ENCODE peak calls at places on chromosomes 16 and 17, in eight cellular contexts. I, H, U, M, D, N, X and V are unnamed samples.

GRCh38 chr16:75267631-75268264 is 16.3 kb upstream of the BCAR1 start:
- DNase-seq in X (no peak), D (no peak), H (peak), I (no peak), M (peak), U (peak), N (no peak), V (peak)

GRCh38 chr17:38657824-38658740 is 16.7 kb downstream of the EPOP start:
- DNase-seq in H (no peak), I (no peak), M (no peak), N (no peak), D (no peak), X (no peak), U (no peak), V (no peak)

GRCh38 chr17:43943769-43944418 is 1.6 kb upstream of the PPY start:
- DNase-seq in H (peak), I (peak), X (peak), D (peak), N (peak), U (peak), M (peak), V (peak)

GRCh38 chr17:61378658-61379456 is 20.8 kb upstream of the TBX2 start:
- DNase-seq in D (no peak), H (no peak), X (no peak), N (no peak), I (no peak), M (no peak), U (no peak), V (no peak)

GRCh38 chr17:6534846-6535514 is 21.4 kb downstream of the PITPNM3 start:
- DNase-seq in X (no peak), N (no peak), M (no peak), H (no peak), D (no peak), U (no peak), I (no peak), V (no peak)

GRCh38 chr17:63082273-63082861 is 116.3 kb downstream of the TANC2 start:
- DNase-seq in D (peak), N (no peak), H (peak), U (peak), M (peak), I (no peak), X (peak), V (peak)

GRCh38 chr17:48244121-48244711 is 136.7 kb downstream of the SNX11 start:
- DNase-seq in X (peak), N (no peak), H (peak), I (peak), M (peak), D (no peak), U (peak), V (peak)

GRCh38 chr16:81315271-81316175 is 761 bp downstream of the GAN start:
- DNase-seq in H (no peak), U (peak), X (peak), I (peak), N (peak), M (peak), D (peak), V (peak)

GRCh38 chr16:48511716-48512115 is 98.3 kb downstream of the N4BP1 start:
- DNase-seq in X (no peak), M (no peak), U (peak), H (no peak), N (no peak), D (no peak), I (no peak), V (no peak)

GRCh38 chr16:68776821-68777485 is 39.9 kb downstream of the CDH1 start:
- DNase-seq in U (no peak), X (peak), N (no peak), D (no peak), H (no peak), M (no peak), I (no peak), V (no peak)
- TF ChIP-seq EZH2phosphoT487 in U (no peak), X (no peak), N (no peak), D (no peak), H (no peak), M (no peak), I (no peak), V (no peak)

DNA sequence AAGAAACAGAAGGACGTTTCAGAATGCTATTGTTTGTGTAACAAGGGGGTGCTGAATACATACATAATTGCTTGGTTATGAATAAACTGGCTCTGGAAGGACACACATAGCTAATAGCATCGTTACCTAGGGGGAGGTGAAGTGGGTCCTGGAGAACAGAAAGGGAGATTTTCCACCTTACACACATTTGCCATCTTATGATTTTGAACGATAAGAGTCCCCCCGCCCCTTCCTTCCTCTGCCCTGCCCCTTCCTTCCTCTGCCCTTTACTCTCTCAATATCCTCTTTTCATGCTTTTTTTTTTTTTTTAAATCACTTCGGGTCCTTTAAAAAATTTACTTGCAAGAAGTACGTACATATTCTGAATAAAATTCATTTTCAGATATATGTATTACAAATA is 902 bp upstream of the DHRS7B start:
- DNase-seq in I (peak), M (no peak), N (no peak), D (no peak), H (no peak), X (peak), U (no peak), V (no peak)
- H3K4me3 ChIP-seq in I (peak), M (no peak), N (peak), D (peak), H (peak), X (peak), U (peak), V (peak)

DNA sequence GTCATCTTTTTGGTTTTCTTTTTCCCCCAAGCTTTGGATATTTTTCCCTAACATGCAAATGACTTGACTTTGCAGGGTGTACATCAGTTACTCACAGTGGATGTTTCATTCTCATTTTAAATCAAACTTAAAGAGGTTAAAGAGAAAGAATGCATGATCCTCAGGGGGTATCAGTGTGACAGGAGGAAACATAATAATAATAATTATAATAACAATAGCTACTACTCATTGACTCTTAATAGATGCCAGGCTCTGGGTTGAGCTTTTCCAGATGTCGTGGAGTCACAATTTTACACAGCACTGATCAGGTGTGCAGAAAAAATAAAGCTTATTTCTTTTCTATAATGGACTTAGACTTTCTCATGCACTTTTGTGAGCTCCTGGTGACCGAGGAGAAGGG is 157.2 kb upstream of the CACNG3 start:
- DNase-seq in M (no peak), I (no peak), X (no peak), D (peak), H (no peak), N (no peak), U (no peak), V (no peak)
- TF ChIP-seq EZH2phosphoT487 in M (no peak), I (no peak), X (no peak), D (no peak), H (no peak), N (no peak), U (no peak), V (no peak)

GRCh38 chr16:11329891-11330290 is 15.4 kb upstream of the RMI2 start:
- DNase-seq in I (peak), U (no peak), H (no peak), M (no peak), D (no peak), X (no peak), N (no peak), V (no peak)

GRCh38 chr16:11327277-11328171 is 17.7 kb upstream of the RMI2 start:
- DNase-seq in D (peak), H (no peak), N (no peak), I (peak), U (no peak), X (no peak), M (no peak), V (no peak)

GRCh38 chr16:11326737-11327276 is 18.5 kb upstream of the RMI2 start:
- DNase-seq in H (no peak), I (no peak), U (no peak), N (no peak), M (no peak), D (no peak), X (no peak), V (no peak)

GRCh38 chr16:11329080-11329491 is 16.2 kb upstream of the RMI2 start:
- DNase-seq in M (no peak), X (peak), U (peak), H (no peak), N (peak), I (peak), D (peak), V (peak)

DNA sequence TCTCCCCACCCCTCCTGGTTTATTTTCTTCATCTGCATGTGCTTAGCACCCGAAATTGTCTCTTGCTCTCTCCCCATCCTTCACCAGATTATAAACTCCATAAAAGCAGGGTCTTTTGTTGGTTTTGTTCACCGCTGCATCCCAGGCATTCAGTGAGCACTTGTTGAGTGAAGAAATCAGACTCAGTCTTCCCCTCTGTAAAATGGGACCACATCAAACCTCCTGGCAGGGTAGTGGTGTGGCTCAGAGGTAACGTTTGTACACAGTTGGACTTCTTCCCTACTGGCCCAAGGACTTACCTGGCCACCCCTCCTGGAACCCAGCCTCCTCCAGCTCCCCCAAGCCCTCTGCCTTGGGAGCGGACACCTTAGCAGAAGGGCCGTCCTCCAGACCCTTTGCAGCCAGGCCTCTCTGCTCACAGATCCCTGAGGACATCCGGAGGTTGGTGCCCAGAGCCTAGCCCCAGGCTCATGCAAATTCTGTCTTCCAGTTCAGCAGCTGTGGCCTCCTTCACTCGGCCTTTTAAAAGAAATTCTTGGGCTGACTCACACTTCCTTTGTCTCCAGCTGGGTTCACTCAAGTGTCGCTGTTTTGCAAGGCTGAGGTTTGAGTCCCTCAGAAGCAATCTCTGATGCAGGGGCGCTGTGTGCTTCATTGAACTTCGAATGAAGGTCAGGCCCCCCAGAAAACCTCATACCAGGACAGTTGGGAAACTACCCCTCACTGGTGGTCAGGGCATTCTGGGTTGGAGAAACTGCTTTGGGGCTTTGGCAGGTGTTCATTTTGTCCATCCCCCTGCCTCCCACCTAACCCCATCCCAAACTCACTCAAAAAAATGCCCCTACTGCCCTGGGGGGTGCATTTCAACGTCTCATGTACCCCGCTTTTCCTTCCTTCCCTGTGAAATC is 16.8 kb upstream of the RMI2 start:
- DNase-seq in I (peak), D (peak), N (peak), U (peak), M (peak), X (peak), H (peak), V (peak)
- H3K4me3 ChIP-seq in I (peak), D (peak), N (no peak), U (peak), M (no peak), X (peak), H (peak), V (peak)

GRCh38 chr17:17161759-17162158 is 44.4 kb downstream of the PLD6 start:
- DNase-seq in N (no peak), U (no peak), D (no peak), H (no peak), X (no peak), M (no peak), I (no peak), V (no peak)
- TF ChIP-seq EZH2phosphoT487 in N (no peak), U (no peak), D (no peak), H (no peak), X (no peak), M (no peak), I (no peak), V (no peak)

DNA sequence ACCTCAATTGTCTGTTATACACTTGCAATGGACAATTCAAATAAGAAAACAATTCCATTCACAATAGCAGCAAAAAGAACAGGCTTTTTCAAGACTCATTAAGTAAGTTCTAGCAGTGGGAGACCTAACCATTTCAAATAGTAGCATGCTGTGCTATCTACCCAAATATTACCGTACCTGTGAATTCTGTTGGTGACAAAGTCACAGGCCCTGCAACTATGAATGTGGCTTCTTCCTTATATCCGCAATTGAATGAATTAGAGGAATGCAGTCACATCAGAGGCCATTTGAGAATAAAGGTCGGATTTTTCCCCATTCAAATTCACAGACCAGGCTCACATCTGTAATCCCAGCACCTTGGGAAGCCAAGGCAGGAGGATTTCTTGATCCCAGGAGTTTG is 800 bp upstream of the NME4 start:
- DNase-seq in U (no peak), M (no peak), I (no peak), H (no peak), D (peak), N (peak), X (no peak), V (no peak)
- H3K4me3 ChIP-seq in U (peak), M (peak), I (no peak), H (no peak), D (peak), N (peak), X (peak), V (peak)